ENCODE peak calls at places on chromosomes 6 and 20, in six cellular contexts. T is AG04449, E is left ventricle myocardium inferior, G is amygdala, R is WTC11, V is HFFc6. Q is an unnamed sample.
A peak's percentile ranks its signal among the peaks of the same experiment; 100 is the strongest.

GRCh38 chr6:25660512-25660911 is 8.5 kb downstream of the SCGN start:
- DNase-seq in V (peak; percentile 82), T (no peak), E (no peak), R (no peak), G (no peak), Q (no peak)

GRCh38 chr6:72890233-72890632 is 268.4 kb downstream of the KCNQ5 start:
- DNase-seq in E (no peak), T (no peak), R (no peak), G (no peak), V (no peak), Q (no peak)

GRCh38 chr6:116266803-116267202 is 12.9 kb downstream of the TSPYL1 start:
- DNase-seq in T (no peak), R (no peak), E (no peak), V (peak; percentile 65), G (no peak), Q (no peak)

GRCh38 chr6:81934936-81935335 is 182.5 kb upstream of the TENT5A start:
- DNase-seq in E (no peak), G (no peak), T (no peak), R (no peak), V (no peak), Q (no peak)

GRCh38 chr6:55176958-55177357 is 2.6 kb downstream of the HCRTR2 start:
- DNase-seq in R (no peak), T (no peak), E (no peak), V (no peak), G (no peak), Q (peak; percentile 18)

GRCh38 chr6:6803180-6803978 is 214.9 kb downstream of the LY86 start:
- DNase-seq in E (no peak), R (no peak), T (no peak), V (no peak), G (no peak), Q (no peak)

GRCh38 chr20:23412026-23412425 is 9.3 kb downstream of the NAPB start:
- DNase-seq in V (no peak), G (no peak), E (no peak), R (no peak), T (no peak), Q (no peak)

GRCh38 chr20:32621071-32621913 is 36.2 kb upstream of the NOL4L start:
- DNase-seq in G (peak; percentile 19), T (no peak), E (no peak), V (no peak), R (no peak), Q (no peak)

GRCh38 chr6:48766349-48766748 is 655.4 kb upstream of the PTCHD4 start:
- DNase-seq in R (no peak), V (peak; percentile 63), T (peak; percentile 34), E (no peak), G (no peak), Q (peak; percentile 8)

GRCh38 chr6:166949533-166950442 is 6.6 kb downstream of the RNASET2 start:
- DNase-seq in G (no peak), T (no peak), V (no peak), R (peak; percentile 46), E (no peak), Q (no peak)

GRCh38 chr6:169839493-169839892 is 88.1 kb downstream of the ERMARD start:
- DNase-seq in R (no peak), V (no peak), T (no peak), E (no peak), G (no peak), Q (no peak)

GRCh38 chr6:2877057-2877882 is 25.8 kb downstream of the SERPINB9 start:
- DNase-seq in V (peak; percentile 24), R (no peak), G (no peak), E (no peak), T (no peak), Q (no peak)

GRCh38 chr20:10654630-10655029 is 19.2 kb downstream of the JAG1 start:
- DNase-seq in T (no peak), G (no peak), V (no peak), R (no peak), E (no peak), Q (no peak)

GRCh38 chr20:58891686-58892125 is 39.2 kb downstream of the GNAS start:
- DNase-seq in T (no peak), R (peak; percentile 57), G (no peak), E (peak; percentile 29), V (peak; percentile 19), Q (no peak)

GRCh38 chr20:35269055-35269781 is 8.7 kb downstream of the MMP24OS start:
- DNase-seq in T (no peak), V (peak; percentile 59), R (peak; percentile 91), E (peak; percentile 59), G (peak; percentile 41), Q (peak; percentile 31)

GRCh38 chr6:68233623-68234022 is 401.5 kb upstream of the ADGRB3 start:
- DNase-seq in G (no peak), V (no peak), R (no peak), T (no peak), E (no peak), Q (no peak)

GRCh38 chr6:100461273-100461919 is 3.3 kb downstream of the SIM1 start:
- DNase-seq in E (no peak), V (no peak), R (peak; percentile 60), T (no peak), G (no peak), Q (no peak)

GRCh38 chr6:39224058-39224457 is 5.2 kb downstream of the KCNK5 start:
- DNase-seq in R (no peak), V (no peak), T (no peak), E (no peak), G (no peak), Q (no peak)

GRCh38 chr20:62477669-62478450 is 2.1 kb upstream of the GATA5 start:
- DNase-seq in V (no peak), E (no peak), G (no peak), R (peak; percentile 58), T (no peak), Q (no peak)

GRCh38 chr20:37095108-37095608 is 639 bp downstream of the RBL1 start:
- DNase-seq in E (no peak), R (peak; percentile 18), G (no peak), V (no peak), T (no peak), Q (no peak)

GRCh38 chr6:2378891-2379652 is 133.7 kb upstream of the GMDS start:
- DNase-seq in G (no peak), V (peak; percentile 61), E (no peak), R (no peak), T (no peak), Q (no peak)

GRCh38 chr6:24477070-24477469 is 12.3 kb downstream of the GPLD1 start:
- DNase-seq in R (no peak), G (no peak), E (no peak), V (no peak), T (no peak), Q (no peak)

Q was measured in astrocyte of the cerebellum.